ENCODE peak calls at places on chromosomes 3 and 15, in six cellular contexts. B is right lobe of liver, S is cardiac muscle cell, Q is suprapubic skin, E is breast epithelium, Z is esophagus muscularis mucosa. N is an unnamed sample. For H3K27me3, the result is how much of the 10 kb centered on the place peaks cover.

GRCh38 chr3:28576590-28577220 is 228.1 kb upstream of the AZI2 start:
- DNase-seq in B (no peak), S (no peak), Q (no peak), E (no peak), Z (no peak), N (no peak)

GRCh38 chr3:9080165-9080564 is 116.9 kb upstream of the RAD18 start:
- DNase-seq in B (no peak), S (no peak), Q (no peak), E (no peak), Z (no peak), N (no peak)

GRCh38 chr3:133490468-133491351 is 82.8 kb upstream of the CDV3 start:
- DNase-seq in B (no peak), S (no peak), Q (no peak), E (no peak), Z (peak), N (peak)

GRCh38 chr15:50687302-50687902 is 805 bp upstream of the TRPM7 start:
- DNase-seq in B (no peak), S (no peak), Q (no peak), E (no peak), Z (no peak), N (no peak)

GRCh38 chr15:49844390-49844789 is 223.5 kb downstream of the DTWD1 start:
- DNase-seq in B (no peak), S (no peak), Q (no peak), E (no peak), Z (no peak), N (no peak)

GRCh38 chr3:14082108-14082657 is 42.5 kb downstream of the CHCHD4 start:
- DNase-seq in B (no peak), S (no peak), Q (no peak), E (no peak), Z (no peak), N (peak)

GRCh38 chr3:138051946-138052802 is 42.2 kb downstream of the CLDN18 start:
- DNase-seq in B (no peak), S (peak), Q (no peak), E (no peak), Z (no peak), N (peak)

GRCh38 chr15:46297766-46298165 is 662.9 kb downstream of the SQOR start:
- DNase-seq in B (no peak), S (no peak), Q (no peak), E (no peak), Z (no peak), N (no peak)

GRCh38 chr15:45179221-45179985 is 8.4 kb downstream of the SHF start:
- DNase-seq in B (peak), S (no peak), Q (no peak), E (no peak), Z (no peak), N (peak)

GRCh38 chr15:87477759-87478687 is 778.5 kb downstream of the NTRK3 start:
- DNase-seq in B (no peak), S (peak), Q (no peak), E (no peak), Z (no peak), N (no peak)

GRCh38 chr15:96264351-96264798 is 66.1 kb upstream of the NR2F2 start:
- DNase-seq in B (peak), S (no peak), Q (no peak), E (no peak), Z (peak), N (no peak)

GRCh38 chr3:168047190-168047795 is 48.4 kb downstream of the GOLIM4 start:
- DNase-seq in B (no peak), S (peak), Q (no peak), E (no peak), Z (no peak), N (no peak)

GRCh38 chr15:69987492-69988482 is 109.9 kb downstream of the TLE3 start:
- DNase-seq in B (no peak), S (no peak), Q (no peak), E (no peak), Z (no peak), N (no peak)
- H3K27me3 ChIP-seq in B (under half), S (under half), Q (half or more), E (under half), Z (under half), N (under half)

DNA sequence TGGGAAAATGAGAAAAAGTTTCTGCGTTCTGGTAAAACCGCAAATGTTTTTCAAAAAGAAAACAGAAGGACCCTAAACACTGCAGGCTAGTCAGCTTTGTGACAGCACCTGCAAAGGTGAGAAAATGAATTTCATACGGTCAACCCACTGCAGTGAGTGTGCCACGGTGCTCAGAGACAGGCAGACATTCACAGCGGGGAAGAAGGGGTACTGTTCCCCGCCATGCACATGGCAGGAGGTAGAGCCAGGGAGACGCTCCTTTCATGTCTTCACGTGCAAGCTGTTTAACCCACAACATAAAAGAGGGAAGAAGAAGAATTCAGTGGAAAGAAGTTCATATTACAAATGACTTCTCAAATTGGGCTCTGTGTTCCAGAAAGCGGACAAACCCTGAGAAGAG is 109.5 kb downstream of the SEC22A start:
- DNase-seq in B (no peak), S (no peak), Q (no peak), E (no peak), Z (no peak), N (no peak)
- H3K27me3 ChIP-seq in B (under half), S (under half), Q (under half), E (under half), Z (under half), N (under half)

DNA sequence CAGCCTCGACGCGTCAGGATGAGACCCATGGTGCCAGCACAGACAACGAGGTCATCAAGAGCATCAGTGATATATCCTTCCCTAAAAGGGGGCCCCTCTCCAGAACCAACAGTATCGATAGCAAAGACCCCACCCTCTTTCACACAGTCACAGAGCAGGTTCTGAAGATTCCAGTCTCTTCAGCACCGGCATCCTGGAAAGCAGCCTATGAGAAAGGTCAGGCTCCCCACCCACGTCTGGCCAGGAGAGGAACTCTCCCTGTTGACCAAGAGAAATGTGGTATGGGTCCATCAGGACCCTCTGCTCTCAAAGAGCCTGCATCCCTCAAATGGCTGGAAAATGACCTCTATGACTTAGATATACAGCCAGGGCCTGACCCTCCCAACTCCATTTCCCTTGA is 11.6 kb downstream of the ANKRD34C start:
- DNase-seq in B (no peak), S (no peak), Q (no peak), E (no peak), Z (no peak), N (no peak)
- H3K27me3 ChIP-seq in B (under half), S (under half), Q (under half), E (under half), Z (under half), N (under half)

DNA sequence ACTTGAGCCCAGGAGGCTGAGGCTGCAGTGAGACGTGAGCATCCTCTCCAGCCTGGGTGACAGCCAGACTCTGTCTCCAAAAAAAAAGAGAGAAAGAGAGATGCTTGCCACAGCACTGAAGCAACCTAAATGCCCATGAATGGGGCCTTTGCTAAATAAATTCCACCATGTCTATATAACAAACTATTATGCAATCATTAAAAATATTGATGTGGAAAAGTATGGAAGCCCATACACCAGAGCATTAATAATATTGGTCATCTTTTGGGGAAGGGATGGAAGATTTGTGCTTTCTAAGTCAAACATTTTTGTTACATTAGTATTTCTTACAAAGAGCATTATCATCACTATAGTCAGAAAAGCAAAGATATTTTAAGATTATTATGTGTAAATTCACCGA is 116.6 kb downstream of the MEGF11 start:
- DNase-seq in B (no peak), S (no peak), Q (no peak), E (no peak), Z (no peak), N (no peak)
- H3K27me3 ChIP-seq in B (under half), S (under half), Q (under half), E (under half), Z (under half), N (under half)

GRCh38 chr3:127730171-127730570 is 57.4 kb downstream of the ABTB1 start:
- DNase-seq in B (no peak), S (no peak), Q (no peak), E (no peak), Z (no peak), N (no peak)

GRCh38 chr3:127731546-127731945 is 58.8 kb downstream of the ABTB1 start:
- DNase-seq in B (no peak), S (no peak), Q (no peak), E (no peak), Z (no peak), N (no peak)

GRCh38 chr3:127730666-127731294 is 58.0 kb downstream of the ABTB1 start:
- DNase-seq in B (no peak), S (no peak), Q (no peak), E (no peak), Z (no peak), N (no peak)

GRCh38 chr3:127728417-127728816 is 55.7 kb downstream of the ABTB1 start:
- DNase-seq in B (no peak), S (no peak), Q (no peak), E (no peak), Z (no peak), N (no peak)

GRCh38 chr3:127729556-127730056 is 56.9 kb downstream of the ABTB1 start:
- DNase-seq in B (no peak), S (peak), Q (no peak), E (no peak), Z (no peak), N (no peak)
- H3K27me3 ChIP-seq in B (under half), S (under half), Q (under half), E (under half), Z (under half), N (under half)

GRCh38 chr3:131224886-131225550 is 156.6 kb upstream of the NUDT16 start:
- DNase-seq in B (no peak), S (no peak), Q (no peak), E (no peak), Z (no peak), N (no peak)
- H3K27me3 ChIP-seq in B (under half), S (under half), Q (under half), E (under half), Z (under half), N (under half)